ENCODE peak calls at places on chromosomes 4 and X, in six cellular contexts. One of them, this sample, is unnamed.

GRCh38 chr4:86441175-86441960 is 81.5 kb upstream of the MAPK10 start:
- DNase-seq in H1: no peak
- DNase-seq in GM12878: peak; percentile 16
- DNase-seq in K562: no peak
- DNase-seq in SK-N-SH: peak; percentile 14
- DNase-seq in HCT116: no peak
- DNase-seq in this sample: no peak

GRCh38 chr4:181566490-181566889 is 676.7 kb upstream of the TENM3 start:
- DNase-seq in K562: no peak
- DNase-seq in HCT116: no peak
- DNase-seq in H1: no peak
- DNase-seq in SK-N-SH: peak; percentile 77
- DNase-seq in GM12878: no peak
- DNase-seq in this sample: no peak

GRCh38 chrX:125131146-125131545 is 188.5 kb upstream of the TEX13C start:
- DNase-seq in H1: no peak
- DNase-seq in SK-N-SH: no peak
- DNase-seq in GM12878: no peak
- DNase-seq in K562: no peak
- DNase-seq in HCT116: no peak
- DNase-seq in this sample: no peak

GRCh38 chr4:99506781-99507180 is 4.0 kb upstream of the C4orf17 start:
- DNase-seq in K562: no peak
- DNase-seq in GM12878: no peak
- DNase-seq in SK-N-SH: no peak
- DNase-seq in HCT116: no peak
- DNase-seq in H1: no peak
- DNase-seq in this sample: no peak

GRCh38 chr4:98749206-98749605 is 90.8 kb upstream of the TSPAN5 start:
- DNase-seq in SK-N-SH: no peak
- DNase-seq in H1: no peak
- DNase-seq in GM12878: no peak
- DNase-seq in K562: no peak
- DNase-seq in HCT116: no peak
- DNase-seq in this sample: no peak

GRCh38 chr4:151727365-151727764 is 33.4 kb downstream of the GATB start:
- DNase-seq in HCT116: no peak
- DNase-seq in K562: no peak
- DNase-seq in H1: no peak
- DNase-seq in SK-N-SH: no peak
- DNase-seq in GM12878: no peak
- DNase-seq in this sample: no peak

GRCh38 chr4:153988446-153988845 is 199.6 kb upstream of the SFRP2 start:
- DNase-seq in H1: no peak
- DNase-seq in K562: no peak
- DNase-seq in HCT116: no peak
- DNase-seq in SK-N-SH: no peak
- DNase-seq in GM12878: no peak
- DNase-seq in this sample: no peak

GRCh38 chrX:104913348-104913747 is 307.1 kb downstream of the TEX13A start:
- DNase-seq in GM12878: no peak
- DNase-seq in SK-N-SH: peak; percentile 8
- DNase-seq in H1: no peak
- DNase-seq in HCT116: no peak
- DNase-seq in K562: no peak
- DNase-seq in this sample: no peak

GRCh38 chr4:8345946-8346814 is 76.6 kb downstream of the HTRA3 start:
- DNase-seq in SK-N-SH: no peak
- DNase-seq in H1: no peak
- DNase-seq in GM12878: no peak
- DNase-seq in HCT116: no peak
- DNase-seq in K562: no peak
- DNase-seq in this sample: no peak

GRCh38 chr4:156974264-156974663 is 2.7 kb upstream of the PDGFC start:
- DNase-seq in H1: no peak
- DNase-seq in HCT116: no peak
- DNase-seq in K562: no peak
- DNase-seq in GM12878: no peak
- DNase-seq in SK-N-SH: no peak
- DNase-seq in this sample: no peak

GRCh38 chr4:119647558-119647957 is 19.0 kb upstream of the PDE5A start:
- DNase-seq in SK-N-SH: no peak
- DNase-seq in K562: no peak
- DNase-seq in H1: no peak
- DNase-seq in HCT116: no peak
- DNase-seq in GM12878: no peak
- DNase-seq in this sample: no peak

GRCh38 chr4:145177511-145177905 is 2.9 kb downstream of the OTUD4 start:
- DNase-seq in H1: no peak
- DNase-seq in K562: no peak
- DNase-seq in SK-N-SH: no peak
- DNase-seq in GM12878: no peak
- DNase-seq in HCT116: no peak
- DNase-seq in this sample: no peak

GRCh38 chr4:73414936-73415271 is 10.8 kb downstream of the ALB start:
- DNase-seq in H1: no peak
- DNase-seq in K562: no peak
- DNase-seq in GM12878: no peak
- DNase-seq in SK-N-SH: no peak
- DNase-seq in HCT116: no peak
- DNase-seq in this sample: no peak

GRCh38 chr4:73417973-73418372 is 13.9 kb downstream of the ALB start:
- DNase-seq in SK-N-SH: no peak
- DNase-seq in GM12878: no peak
- DNase-seq in K562: no peak
- DNase-seq in HCT116: no peak
- DNase-seq in H1: no peak
- DNase-seq in this sample: no peak

GRCh38 chr4:73417342-73417741 is 13.3 kb downstream of the ALB start:
- DNase-seq in GM12878: no peak
- DNase-seq in K562: no peak
- DNase-seq in H1: no peak
- DNase-seq in SK-N-SH: no peak
- DNase-seq in HCT116: no peak
- DNase-seq in this sample: no peak

GRCh38 chr4:73415807-73416238 is 11.7 kb downstream of the ALB start:
- DNase-seq in K562: no peak
- DNase-seq in H1: no peak
- DNase-seq in SK-N-SH: no peak
- DNase-seq in GM12878: no peak
- DNase-seq in HCT116: no peak
- DNase-seq in this sample: no peak

GRCh38 chr4:73416423-73417087 is 12.5 kb downstream of the ALB start:
- DNase-seq in GM12878: no peak
- DNase-seq in K562: no peak
- DNase-seq in HCT116: no peak
- DNase-seq in SK-N-SH: no peak
- DNase-seq in H1: no peak
- DNase-seq in this sample: no peak
- TF ChIP-seq SIN3A in GM12878: no peak
- TF ChIP-seq SIN3A in K562: no peak
- TF ChIP-seq SIN3A in HCT116: no peak
- TF ChIP-seq SIN3A in SK-N-SH: no peak
- TF ChIP-seq SIN3A in H1: no peak
- TF ChIP-seq SIN3A in this sample: no peak

DNA sequence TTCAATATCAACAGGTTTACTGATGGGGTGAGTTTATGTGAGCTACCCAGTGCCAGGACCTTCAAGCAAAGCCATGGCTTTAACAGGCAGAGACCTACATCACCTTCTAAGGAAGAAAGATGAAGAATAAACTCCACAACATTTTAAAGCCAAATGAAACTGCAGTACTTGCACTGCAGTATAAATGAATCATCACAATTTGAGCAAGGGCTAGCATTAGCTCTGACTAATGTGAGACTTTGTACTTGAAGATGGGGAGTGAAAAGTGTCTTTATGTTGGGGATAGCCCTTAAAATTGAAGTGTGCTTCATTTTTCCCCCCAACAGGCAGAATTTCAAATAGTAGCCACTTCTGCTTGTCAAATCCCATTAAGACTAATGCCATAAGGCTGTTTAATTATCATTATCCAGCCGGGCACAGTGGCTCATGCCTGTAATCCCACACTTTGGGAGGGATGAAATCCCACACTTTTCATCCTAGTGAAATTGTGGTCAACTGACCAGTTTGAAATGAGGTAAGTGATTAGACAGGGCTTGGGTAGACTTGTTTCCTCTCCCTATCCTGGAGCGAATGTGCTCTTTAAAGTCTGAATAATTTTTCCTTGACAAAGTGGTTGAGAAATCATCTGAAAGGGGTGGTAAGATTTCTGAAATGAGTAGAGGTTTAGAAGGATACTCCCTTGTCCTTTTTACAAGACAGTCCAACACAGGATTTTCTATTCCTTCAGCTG is 27.2 kb upstream of the GPR34 start:
- DNase-seq in GM12878: no peak
- DNase-seq in K562: no peak
- DNase-seq in H1: no peak
- DNase-seq in SK-N-SH: no peak
- DNase-seq in HCT116: no peak
- DNase-seq in this sample: no peak
- TF ChIP-seq SIN3A in GM12878: no peak
- TF ChIP-seq SIN3A in K562: no peak
- TF ChIP-seq SIN3A in H1: no peak
- TF ChIP-seq SIN3A in SK-N-SH: no peak
- TF ChIP-seq SIN3A in HCT116: no peak
- TF ChIP-seq SIN3A in this sample: no peak

GRCh38 chrX:80879143-80879542 is 69.5 kb upstream of the BRWD3 start:
- DNase-seq in H1: no peak
- DNase-seq in K562: no peak
- DNase-seq in GM12878: no peak
- DNase-seq in SK-N-SH: no peak
- DNase-seq in HCT116: no peak
- DNase-seq in this sample: no peak

GRCh38 chrX:80879916-80880315 is 70.2 kb upstream of the BRWD3 start:
- DNase-seq in HCT116: no peak
- DNase-seq in SK-N-SH: no peak
- DNase-seq in H1: no peak
- DNase-seq in K562: no peak
- DNase-seq in GM12878: no peak
- DNase-seq in this sample: no peak

GRCh38 chrX:80876877-80877276 is 67.2 kb upstream of the BRWD3 start:
- DNase-seq in HCT116: peak; percentile 13
- DNase-seq in K562: peak; percentile 6
- DNase-seq in H1: no peak
- DNase-seq in GM12878: peak; percentile 1
- DNase-seq in SK-N-SH: peak; percentile 12
- DNase-seq in this sample: peak; percentile 10
- TF ChIP-seq SIN3A in HCT116: no peak
- TF ChIP-seq SIN3A in K562: no peak
- TF ChIP-seq SIN3A in H1: no peak
- TF ChIP-seq SIN3A in GM12878: no peak
- TF ChIP-seq SIN3A in SK-N-SH: no peak
- TF ChIP-seq SIN3A in this sample: no peak

GRCh38 chr4:149896428-149896827 is 80.8 kb upstream of the IQCM start:
- DNase-seq in H1: no peak
- DNase-seq in GM12878: no peak
- DNase-seq in K562: no peak
- DNase-seq in HCT116: peak; percentile 13
- DNase-seq in SK-N-SH: no peak
- DNase-seq in this sample: no peak
- TF ChIP-seq SIN3A in H1: no peak
- TF ChIP-seq SIN3A in GM12878: no peak
- TF ChIP-seq SIN3A in K562: no peak
- TF ChIP-seq SIN3A in HCT116: no peak
- TF ChIP-seq SIN3A in SK-N-SH: no peak
- TF ChIP-seq SIN3A in this sample: no peak

GRCh38 chr4:7266525-7267292 is 74.4 kb downstream of the SORCS2 start:
- DNase-seq in GM12878: no peak
- DNase-seq in HCT116: peak; percentile 32
- DNase-seq in K562: no peak
- DNase-seq in H1: no peak
- DNase-seq in SK-N-SH: no peak
- DNase-seq in this sample: no peak
- TF ChIP-seq SIN3A in GM12878: no peak
- TF ChIP-seq SIN3A in HCT116: no peak
- TF ChIP-seq SIN3A in K562: no peak
- TF ChIP-seq SIN3A in H1: no peak
- TF ChIP-seq SIN3A in SK-N-SH: no peak
- TF ChIP-seq SIN3A in this sample: no peak

GRCh38 chr4:163251204-163251603 is 81.2 kb downstream of the NPY1R start:
- DNase-seq in GM12878: no peak
- DNase-seq in HCT116: peak; percentile 13
- DNase-seq in K562: no peak
- DNase-seq in SK-N-SH: peak; percentile 8
- DNase-seq in H1: no peak
- DNase-seq in this sample: no peak
- TF ChIP-seq SIN3A in GM12878: no peak
- TF ChIP-seq SIN3A in HCT116: no peak
- TF ChIP-seq SIN3A in K562: no peak
- TF ChIP-seq SIN3A in SK-N-SH: no peak
- TF ChIP-seq SIN3A in H1: no peak
- TF ChIP-seq SIN3A in this sample: no peak